ENCODE peak calls at places on chromosomes 12 and 14, in nine cellular contexts. V is fibroblast of mammary gland; S is GM06990; Y is esophagus muscularis mucosa; Q is endothelial cell of umbilical vein; R is psoas muscle; I is body of pancreas; C is CD8-positive, alpha-beta T cell; E is transverse colon. W is an unnamed sample.

GRCh38 chr12:132600048-132601032 is 10.0 kb downstream of the LRCOL1 start:
- DNase-seq in V (peak; percentile 61), S (no peak), Y (no peak), Q (peak; percentile 67), R (peak; percentile 82), I (peak; percentile 77), C (no peak), E (peak; percentile 71), W (peak; percentile 74)

GRCh38 chr12:82740129-82741000 is 53.7 kb downstream of the TMTC2 start:
- DNase-seq in V (peak; percentile 68), S (no peak), Y (no peak), Q (no peak), R (no peak), I (no peak), C (no peak), E (no peak), W (peak; percentile 11)

GRCh38 chr14:69891422-69891821 is 12.2 kb downstream of the SMOC1 start:
- DNase-seq in V (no peak), S (no peak), Y (no peak), Q (no peak), R (no peak), I (no peak), C (no peak), E (no peak), W (no peak)

GRCh38 chr14:92665699-92666110 is 82.7 kb downstream of the LGMN start:
- DNase-seq in V (no peak), S (no peak), Y (no peak), Q (peak; percentile 30), R (no peak), I (no peak), C (no peak), E (no peak), W (no peak)

GRCh38 chr12:56321027-56321426 is 5.2 kb upstream of the CNPY2 start:
- DNase-seq in V (peak; percentile 59), S (no peak), Y (no peak), Q (no peak), R (no peak), I (no peak), C (no peak), E (no peak), W (no peak)

GRCh38 chr14:91356218-91356763 is 61.3 kb downstream of the CCDC88C start:
- DNase-seq in V (no peak), S (no peak), Y (no peak), Q (no peak), R (no peak), I (no peak), C (no peak), E (no peak), W (no peak)

GRCh38 chr14:104341532-104342434 is 203.4 kb downstream of the KIF26A start:
- DNase-seq in V (peak; percentile 9), S (no peak), Y (no peak), Q (peak; percentile 40), R (no peak), I (peak; percentile 81), C (no peak), E (peak; percentile 87), W (peak; percentile 8)

GRCh38 chr14:103188691-103189480 is 65.6 kb downstream of the TNFAIP2 start:
- DNase-seq in V (no peak), S (peak; percentile 38), Y (no peak), Q (peak; percentile 23), R (peak; percentile 75), I (peak; percentile 49), C (peak; percentile 5), E (peak; percentile 37), W (peak; percentile 38)

GRCh38 chr14:93023802-93024434 is 91.8 kb downstream of the ITPK1 start:
- DNase-seq in V (no peak), S (no peak), Y (no peak), Q (no peak), R (peak; percentile 32), I (no peak), C (no peak), E (no peak), W (no peak)

GRCh38 chr14:69360438-69361108 is 37.5 kb downstream of the ERH start:
- DNase-seq in V (no peak), S (peak; percentile 54), Y (no peak), Q (no peak), R (no peak), I (no peak), C (no peak), E (no peak), W (no peak)

GRCh38 chr12:112121780-112122565 is 3.4 kb upstream of the TRAFD1 start:
- DNase-seq in V (peak; percentile 88), S (no peak), Y (peak; percentile 93), Q (no peak), R (peak; percentile 80), I (peak; percentile 93), C (no peak), E (peak; percentile 64), W (peak; percentile 91)

GRCh38 chr14:20935303-20935984 is 19.8 kb upstream of the RNASE2 start:
- DNase-seq in V (no peak), S (no peak), Y (no peak), Q (no peak), R (no peak), I (no peak), C (no peak), E (no peak), W (no peak)

GRCh38 chr14:20934148-20934762 is 21.0 kb upstream of the RNASE2 start:
- DNase-seq in V (peak; percentile 28), S (peak; percentile 40), Y (no peak), Q (peak; percentile 5), R (peak; percentile 53), I (peak; percentile 61), C (no peak), E (peak; percentile 8), W (peak; percentile 15)
- TF ChIP-seq CTCF in V (peak; percentile 54), S (peak; percentile 64), Y (peak; percentile 20), Q (peak; percentile 65), R (peak; percentile 8), I (peak; percentile 32), C (peak; percentile 28), E (no peak), W (peak; percentile 60)

GRCh38 chr12:113155641-113156040 is 6.1 kb downstream of the CFAP73 start:
- DNase-seq in V (no peak), S (no peak), Y (no peak), Q (no peak), R (no peak), I (no peak), C (no peak), E (no peak), W (no peak)

GRCh38 chr12:113157218-113157859 is 7.8 kb downstream of the CFAP73 start:
- DNase-seq in V (no peak), S (no peak), Y (no peak), Q (no peak), R (no peak), I (no peak), C (no peak), E (no peak), W (no peak)

GRCh38 chr12:113159937-113160336 is 10.4 kb downstream of the CFAP73 start:
- DNase-seq in V (no peak), S (no peak), Y (no peak), Q (no peak), R (no peak), I (no peak), C (no peak), E (no peak), W (no peak)

GRCh38 chr12:113161415-113162016 is 12.0 kb downstream of the CFAP73 start:
- DNase-seq in V (no peak), S (peak; percentile 74), Y (no peak), Q (no peak), R (no peak), I (no peak), C (no peak), E (no peak), W (no peak)

DNA sequence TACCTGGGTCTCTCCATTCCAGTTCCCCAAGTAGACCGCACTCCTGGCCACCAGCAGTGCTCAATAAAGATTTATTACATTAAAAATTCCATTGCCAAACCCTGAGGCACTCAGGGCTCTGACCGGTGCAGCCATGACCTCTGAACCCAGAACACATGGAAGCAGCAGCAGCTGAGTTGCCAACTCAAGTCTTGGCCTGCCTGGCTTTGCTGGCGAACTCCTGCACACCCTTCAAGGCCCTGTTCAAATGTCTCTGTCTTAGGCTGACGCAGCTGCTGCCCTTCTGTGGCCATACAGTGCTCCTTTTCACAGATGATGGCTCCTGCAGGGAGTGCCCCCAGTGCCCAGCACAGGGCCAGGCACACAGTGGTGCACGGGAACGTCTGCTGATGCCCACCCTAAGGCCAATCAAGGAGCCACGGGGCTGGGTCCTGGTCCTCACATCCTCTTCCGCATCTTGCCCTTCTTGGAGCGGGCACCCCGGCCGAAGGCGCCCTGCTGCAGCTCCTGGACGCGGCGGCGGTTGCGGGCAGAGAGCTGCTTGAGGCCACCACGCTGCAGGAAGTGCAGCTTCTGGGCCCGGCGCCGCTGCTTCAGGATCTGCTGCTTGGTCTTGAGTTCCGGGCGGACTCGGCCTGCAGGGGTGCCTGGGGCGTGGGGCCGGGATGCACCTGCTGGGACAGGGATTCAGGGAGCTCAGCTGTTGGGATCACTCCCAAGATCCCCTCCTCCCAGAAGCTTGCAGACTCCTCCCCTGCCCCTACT is 9.1 kb downstream of the CFAP73 start:
- DNase-seq in V (no peak), S (no peak), Y (no peak), Q (no peak), R (no peak), I (no peak), C (no peak), E (no peak), W (no peak)
- H3K4me3 ChIP-seq in V (no peak overlapping the region), S (no peak overlapping the region), Y (no peak overlapping the region), Q (no peak overlapping the region), R (no peak overlapping the region), I (no peak overlapping the region), C (no peak overlapping the region), E (no peak overlapping the region), W (no peak overlapping the region)

GRCh38 chr12:6868211-6869048 is 1.1 kb downstream of the TPI1 start:
- DNase-seq in V (peak; percentile 31), S (no peak), Y (no peak), Q (no peak), R (no peak), I (no peak), C (no peak), E (no peak), W (no peak)
- TF ChIP-seq CTCF in V (peak; percentile 27), S (peak; percentile 17), Y (no peak), Q (no peak), R (no peak), I (no peak), C (no peak), E (no peak), W (peak; percentile 28)

GRCh38 chr12:47035459-47035858 is 44.0 kb upstream of the PCED1B start:
- DNase-seq in V (no peak), S (no peak), Y (no peak), Q (no peak), R (no peak), I (no peak), C (no peak), E (no peak), W (no peak)

GRCh38 chr12:47041327-47041726 is 38.1 kb upstream of the PCED1B start:
- DNase-seq in V (no peak), S (no peak), Y (no peak), Q (no peak), R (no peak), I (no peak), C (no peak), E (no peak), W (no peak)

GRCh38 chr12:47039079-47039478 is 40.3 kb upstream of the PCED1B start:
- DNase-seq in V (no peak), S (no peak), Y (no peak), Q (no peak), R (no peak), I (no peak), C (no peak), E (no peak), W (no peak)

GRCh38 chr12:47039756-47040155 is 39.7 kb upstream of the PCED1B start:
- DNase-seq in V (no peak), S (no peak), Y (no peak), Q (no peak), R (no peak), I (no peak), C (no peak), E (no peak), W (no peak)

GRCh38 chr12:47038270-47038748 is 41.1 kb upstream of the PCED1B start:
- DNase-seq in V (no peak), S (no peak), Y (no peak), Q (no peak), R (no peak), I (no peak), C (no peak), E (no peak), W (peak; percentile 56)
- H3K4me3 ChIP-seq in V (no peak overlapping the region), S (no peak overlapping the region), Y (no peak overlapping the region), Q (no peak overlapping the region), R (no peak overlapping the region), I (no peak overlapping the region), C (no peak overlapping the region), E (no peak overlapping the region), W (no peak overlapping the region)

W was measured in fibroblast of villous mesenchyme.